ENCODE peak calls at places on chromosome 2, in ten cellular contexts. Z is fibroblast of lung; T is stimulated activated CD4-positive, alpha-beta T cell treated with anti-CD3 and anti-CD28 coated beads, TNF-alpha, amount 100 ng/mL, for 4 hours; H is tibial artery; B is T-helper 17 cell; Y is spleen; X is skeletal muscle cell; G is NCI-H2107; L is WTC11; D is stimulated activated CD8-positive, alpha-beta memory T cell treated with anti-CD3 and anti-CD28 coated beads, Interleukin-15, amount 100 ng/mL, for 24 hours. I is an unnamed sample.

GRCh38 chr2:20425371-20425881 is 21.4 kb upstream of the RHOB start:
- DNase-seq in Z (peak), T (no peak), H (no peak), B (no peak), Y (no peak), X (no peak), G (no peak), L (no peak), D (no peak), I (no peak)

GRCh38 chr2:230267556-230267955 is 42.0 kb downstream of the SP140 start:
- DNase-seq in Z (no peak), T (no peak), H (no peak), B (no peak), Y (no peak), X (no peak), G (no peak), L (no peak), D (no peak), I (no peak)

GRCh38 chr2:126975671-126976655 is 77.3 kb downstream of the TEX51 start:
- DNase-seq in Z (no peak), T (no peak), H (no peak), B (no peak), Y (no peak), X (no peak), G (no peak), L (no peak), D (no peak), I (no peak)

GRCh38 chr2:180735799-180736198 is 244.6 kb upstream of the UBE2E3 start:
- DNase-seq in Z (no peak), T (no peak), H (no peak), B (no peak), Y (no peak), X (no peak), G (no peak), L (no peak), D (no peak), I (no peak)

GRCh38 chr2:207167129-207167923 is 1.6 kb upstream of the KLF7 start:
- DNase-seq in Z (peak), T (no peak), H (peak), B (no peak), Y (no peak), X (no peak), G (no peak), L (no peak), D (no peak), I (peak)

GRCh38 chr2:184162426-184162825 is 435.9 kb upstream of the ZNF804A start:
- DNase-seq in Z (no peak), T (no peak), H (no peak), B (no peak), Y (no peak), X (no peak), G (no peak), L (no peak), D (no peak), I (no peak)

GRCh38 chr2:96251721-96252292 is 14.0 kb downstream of the TMEM127 start:
- DNase-seq in Z (peak), T (no peak), H (peak), B (no peak), Y (no peak), X (peak), G (no peak), L (peak), D (no peak), I (peak)

GRCh38 chr2:33069894-33070651 is 123.3 kb downstream of the LTBP1 start:
- DNase-seq in Z (peak), T (no peak), H (peak), B (no peak), Y (no peak), X (peak), G (no peak), L (no peak), D (no peak), I (peak)

GRCh38 chr2:135935914-135936313 is 49.5 kb downstream of the DARS1 start:
- DNase-seq in Z (no peak), T (no peak), H (no peak), B (no peak), Y (no peak), X (no peak), G (no peak), L (no peak), D (no peak), I (no peak)

GRCh38 chr2:11583840-11584529 is 50.1 kb downstream of the GREB1 start:
- DNase-seq in Z (peak), T (peak), H (peak), B (peak), Y (peak), X (peak), G (peak), L (peak), D (peak), I (peak)

GRCh38 chr2:27501042-27501441 is 4.4 kb downstream of the GCKR start:
- DNase-seq in Z (no peak), T (no peak), H (no peak), B (no peak), Y (no peak), X (no peak), G (no peak), L (no peak), D (no peak), I (no peak)

GRCh38 chr2:44598731-44599529 is 237.2 kb downstream of the CAMKMT start:
- DNase-seq in Z (no peak), T (no peak), H (no peak), B (no peak), Y (no peak), X (no peak), G (no peak), L (no peak), D (no peak), I (no peak)

GRCh38 chr2:870426-870825 is 80.2 kb upstream of the SNTG2 start:
- DNase-seq in Z (no peak), T (no peak), H (no peak), B (no peak), Y (no peak), X (no peak), G (no peak), L (no peak), D (no peak), I (no peak)

GRCh38 chr2:23199115-23199918 is 185.7 kb upstream of the KLHL29 start:
- DNase-seq in Z (no peak), T (no peak), H (no peak), B (no peak), Y (no peak), X (no peak), G (no peak), L (peak), D (no peak), I (no peak)

GRCh38 chr2:21382980-21383520 is 259.3 kb downstream of the TDRD15 start:
- DNase-seq in Z (no peak), T (no peak), H (no peak), B (no peak), Y (no peak), X (no peak), G (no peak), L (no peak), D (no peak), I (no peak)

GRCh38 chr2:171176516-171176915 is 15.8 kb upstream of the TLK1 start:
- DNase-seq in Z (no peak), T (no peak), H (no peak), B (no peak), Y (no peak), X (no peak), G (no peak), L (no peak), D (no peak), I (no peak)

GRCh38 chr2:148901142-148901541 is 26.1 kb downstream of the KIF5C start:
- DNase-seq in Z (no peak), T (no peak), H (no peak), B (no peak), Y (no peak), X (no peak), G (no peak), L (no peak), D (no peak), I (no peak)

GRCh38 chr2:115162454-115163293 is 720.2 kb downstream of the DPP10 start:
- DNase-seq in Z (no peak), T (no peak), H (no peak), B (no peak), Y (no peak), X (no peak), G (no peak), L (peak), D (no peak), I (no peak)

GRCh38 chr2:26970244-26970927 is at the start of gene MAPRE3:
- DNase-seq in Z (peak), T (peak), H (peak), B (peak), Y (peak), X (no peak), G (peak), L (peak), D (peak), I (peak)

GRCh38 chr2:228700638-228701037 is 519.2 kb upstream of the SPHKAP start:
- DNase-seq in Z (peak), T (no peak), H (no peak), B (no peak), Y (no peak), X (peak), G (no peak), L (no peak), D (no peak), I (no peak)

GRCh38 chr2:195532628-195533271 is 124.3 kb upstream of the SLC39A10 start:
- DNase-seq in Z (peak), T (no peak), H (no peak), B (no peak), Y (no peak), X (no peak), G (no peak), L (no peak), D (no peak), I (no peak)

GRCh38 chr2:214713080-214713830 is 96.2 kb downstream of the BARD1 start:
- DNase-seq in Z (peak), T (no peak), H (no peak), B (no peak), Y (no peak), X (no peak), G (no peak), L (no peak), D (no peak), I (no peak)

GRCh38 chr2:69271831-69272257 is 115.2 kb downstream of the GFPT1 start:
- DNase-seq in Z (peak), T (no peak), H (peak), B (no peak), Y (no peak), X (no peak), G (no peak), L (no peak), D (no peak), I (peak)

GRCh38 chr2:239905306-239905705 is 119.8 kb downstream of the NDUFA10 start:
- DNase-seq in Z (no peak), T (no peak), H (no peak), B (no peak), Y (no peak), X (no peak), G (no peak), L (no peak), D (no peak), I (no peak)

GRCh38 chr2:46915281-46915810 is at the start of gene MCFD2:
- DNase-seq in Z (no peak), T (no peak), H (peak), B (no peak), Y (peak), X (no peak), G (no peak), L (no peak), D (peak), I (no peak)

GRCh38 chr2:239602290-239603282 is 201.8 kb upstream of the HDAC4 start:
- DNase-seq in Z (no peak), T (no peak), H (no peak), B (peak), Y (peak), X (no peak), G (no peak), L (no peak), D (no peak), I (no peak)

GRCh38 chr2:7379799-7380198 is 462.6 kb downstream of the RNF144A start:
- DNase-seq in Z (no peak), T (no peak), H (no peak), B (no peak), Y (no peak), X (no peak), G (no peak), L (peak), D (no peak), I (no peak)

GRCh38 chr2:146135245-146135644 is 1615.3 kb upstream of the ZEB2 start:
- DNase-seq in Z (no peak), T (no peak), H (no peak), B (no peak), Y (no peak), X (no peak), G (no peak), L (no peak), D (no peak), I (no peak)

GRCh38 chr2:106956879-106957278 is 70.9 kb upstream of the ST6GAL2 start:
- DNase-seq in Z (peak), T (no peak), H (no peak), B (no peak), Y (no peak), X (peak), G (no peak), L (no peak), D (no peak), I (peak)

GRCh38 chr2:161631855-161632391 is 7.7 kb downstream of the SLC4A10 start:
- DNase-seq in Z (no peak), T (no peak), H (no peak), B (no peak), Y (no peak), X (no peak), G (no peak), L (no peak), D (no peak), I (no peak)

GRCh38 chr2:191920502-191920901 is 73.6 kb upstream of the CAVIN2 start:
- DNase-seq in Z (no peak), T (no peak), H (no peak), B (no peak), Y (no peak), X (no peak), G (no peak), L (no peak), D (no peak), I (no peak)

GRCh38 chr2:27705851-27706622 is 42.3 kb downstream of the SLC4A1AP start:
- DNase-seq in Z (peak), T (no peak), H (peak), B (no peak), Y (no peak), X (peak), G (no peak), L (no peak), D (no peak), I (peak)

GRCh38 chr2:241935314-241935713 is 65.8 kb downstream of the RTP5 start:
- DNase-seq in Z (peak), T (no peak), H (no peak), B (no peak), Y (no peak), X (peak), G (no peak), L (no peak), D (no peak), I (peak)

GRCh38 chr2:6492573-6492972 is 373.1 kb downstream of the CMPK2 start:
- DNase-seq in Z (peak), T (no peak), H (no peak), B (no peak), Y (no peak), X (peak), G (no peak), L (no peak), D (no peak), I (no peak)

GRCh38 chr2:190718652-190719526 is 70.0 kb downstream of the NAB1 start:
- DNase-seq in Z (peak), T (peak), H (no peak), B (no peak), Y (no peak), X (peak), G (no peak), L (no peak), D (peak), I (no peak)

GRCh38 chr2:214557884-214558283 is 147.0 kb downstream of the VWC2L start:
- DNase-seq in Z (no peak), T (no peak), H (no peak), B (no peak), Y (no peak), X (no peak), G (no peak), L (no peak), D (no peak), I (no peak)

GRCh38 chr2:113080134-113080533 is 12.4 kb downstream of the IL1F10 start:
- DNase-seq in Z (peak), T (no peak), H (no peak), B (no peak), Y (peak), X (no peak), G (no peak), L (peak), D (peak), I (no peak)

GRCh38 chr2:9095690-9096089 is 92.2 kb upstream of the MBOAT2 start:
- DNase-seq in Z (peak), T (no peak), H (peak), B (no peak), Y (peak), X (no peak), G (no peak), L (peak), D (no peak), I (peak)

I was measured in stromal cell of bone marrow.